ENCODE peak calls at places on chromosomes 5 and 9, in ten cellular contexts. R is IMR-90, V is left lung, D is body of pancreas, F is K562, T is hepatocyte, Q is ovary, N is OCI-LY7, X is tibial nerve, I is SJSA1. M is an unnamed sample. For H3K36me3 and H3K4me1, the result is how much of the 10 kb centered on the place peaks cover.

GRCh38 chr9:20753761-20754160 is 69.7 kb downstream of the FOCAD start:
- DNase-seq in R (peak), V (no peak), D (no peak), F (no peak), T (no peak), Q (no peak), N (no peak), X (no peak), I (no peak), M (no peak)

GRCh38 chr5:149360262-149360661 is 2.4 kb downstream of the PCYOX1L start:
- DNase-seq in R (no peak), V (no peak), D (no peak), F (no peak), T (no peak), Q (no peak), N (no peak), X (no peak), I (no peak), M (no peak)

GRCh38 chr5:132024117-132024435 is 12.6 kb upstream of the ACSL6 start:
- DNase-seq in R (no peak), V (no peak), D (no peak), F (no peak), T (no peak), Q (no peak), N (no peak), X (no peak), I (no peak), M (no peak)

GRCh38 chr5:9932770-9933169 is 302.6 kb upstream of the TAS2R1 start:
- DNase-seq in R (peak), V (no peak), D (no peak), F (no peak), T (no peak), Q (no peak), N (no peak), X (no peak), I (no peak), M (no peak)

GRCh38 chr5:112529525-112529924 is 110.4 kb upstream of the EPB41L4A start:
- DNase-seq in R (no peak), V (no peak), D (no peak), F (peak), T (no peak), Q (no peak), N (peak), X (no peak), I (no peak), M (no peak)

GRCh38 chr9:19642256-19642655 is 146.6 kb downstream of the SLC24A2 start:
- DNase-seq in R (no peak), V (no peak), D (no peak), F (no peak), T (no peak), Q (no peak), N (no peak), X (no peak), I (no peak), M (no peak)

GRCh38 chr9:801399-802071 is 40.0 kb upstream of the DMRT1 start:
- DNase-seq in R (peak), V (no peak), D (no peak), F (no peak), T (no peak), Q (no peak), N (no peak), X (no peak), I (no peak), M (no peak)

GRCh38 chr5:126865299-126865698 is 88.4 kb downstream of the LMNB1 start:
- DNase-seq in R (peak), V (no peak), D (no peak), F (no peak), T (no peak), Q (no peak), N (no peak), X (no peak), I (no peak), M (no peak)

GRCh38 chr5:42811591-42812392 is at the start of gene SELENOP:
- DNase-seq in R (no peak), V (no peak), D (peak), F (no peak), T (peak), Q (peak), N (no peak), X (peak), I (no peak), M (no peak)

GRCh38 chr5:92956886-92957285 is 624.1 kb downstream of the NR2F1-AS1 start:
- DNase-seq in R (no peak), V (no peak), D (no peak), F (no peak), T (no peak), Q (no peak), N (no peak), X (no peak), I (no peak), M (no peak)

GRCh38 chr9:99999797-100000196 is 93.3 kb downstream of the STX17 start:
- DNase-seq in R (no peak), V (no peak), D (no peak), F (no peak), T (no peak), Q (no peak), N (no peak), X (no peak), I (no peak), M (no peak)

GRCh38 chr9:25677301-25678146 is 720 bp downstream of the TUSC1 start:
- DNase-seq in R (peak), V (peak), D (peak), F (no peak), T (peak), Q (peak), N (no peak), X (peak), I (peak), M (peak)

GRCh38 chr9:90142580-90142979 is 500.0 kb downstream of the DIRAS2 start:
- DNase-seq in R (peak), V (no peak), D (peak), F (peak), T (peak), Q (no peak), N (peak), X (peak), I (peak), M (no peak)

GRCh38 chr9:123316053-123316718 is 39.8 kb upstream of the CRB2 start:
- DNase-seq in R (no peak), V (no peak), D (no peak), F (no peak), T (no peak), Q (no peak), N (peak), X (no peak), I (no peak), M (no peak)

GRCh38 chr9:121268598-121269029 is 652 bp downstream of the GSN start:
- DNase-seq in R (no peak), V (no peak), D (no peak), F (no peak), T (no peak), Q (no peak), N (peak), X (no peak), I (peak), M (no peak)

GRCh38 chr5:116291271-116291670 is 206.4 kb downstream of the COMMD10 start:
- DNase-seq in R (peak), V (no peak), D (no peak), F (no peak), T (no peak), Q (no peak), N (no peak), X (no peak), I (no peak), M (no peak)

GRCh38 chr5:65696892-65697291 is 25.0 kb downstream of the SGTB start:
- DNase-seq in R (peak), V (no peak), D (no peak), F (no peak), T (no peak), Q (no peak), N (no peak), X (no peak), I (no peak), M (no peak)

GRCh38 chr5:34708777-34709176 is 52.6 kb downstream of the RAI14 start:
- DNase-seq in R (no peak), V (no peak), D (no peak), F (no peak), T (no peak), Q (no peak), N (no peak), X (no peak), I (no peak), M (no peak)

GRCh38 chr9:33159058-33159759 is 7.9 kb downstream of the B4GALT1 start:
- DNase-seq in R (peak), V (peak), D (peak), F (no peak), T (peak), Q (peak), N (peak), X (peak), I (peak), M (peak)

GRCh38 chr9:122109035-122109813 is 16.1 kb upstream of the TTLL11 start:
- DNase-seq in R (no peak), V (no peak), D (no peak), F (no peak), T (no peak), Q (no peak), N (no peak), X (no peak), I (no peak), M (no peak)

GRCh38 chr5:137072376-137073174 is 426.6 kb downstream of the SPOCK1 start:
- DNase-seq in R (no peak), V (no peak), D (no peak), F (no peak), T (no peak), Q (no peak), N (peak), X (no peak), I (no peak), M (no peak)

GRCh38 chr9:38096238-38096805 is 27.3 kb upstream of the SHB start:
- DNase-seq in R (no peak), V (no peak), D (no peak), F (no peak), T (no peak), Q (no peak), N (no peak), X (no peak), I (no peak), M (no peak)

GRCh38 chr9:127837346-127837745 is 17.1 kb downstream of the ENG start:
- DNase-seq in R (no peak), V (no peak), D (no peak), F (no peak), T (no peak), Q (peak), N (no peak), X (no peak), I (no peak), M (no peak)
- H3K36me3 ChIP-seq in R (under half), V (under half), D (under half), F (under half), T (under half), Q (under half), N (under half), X (under half), I (under half), M (under half)

DNA sequence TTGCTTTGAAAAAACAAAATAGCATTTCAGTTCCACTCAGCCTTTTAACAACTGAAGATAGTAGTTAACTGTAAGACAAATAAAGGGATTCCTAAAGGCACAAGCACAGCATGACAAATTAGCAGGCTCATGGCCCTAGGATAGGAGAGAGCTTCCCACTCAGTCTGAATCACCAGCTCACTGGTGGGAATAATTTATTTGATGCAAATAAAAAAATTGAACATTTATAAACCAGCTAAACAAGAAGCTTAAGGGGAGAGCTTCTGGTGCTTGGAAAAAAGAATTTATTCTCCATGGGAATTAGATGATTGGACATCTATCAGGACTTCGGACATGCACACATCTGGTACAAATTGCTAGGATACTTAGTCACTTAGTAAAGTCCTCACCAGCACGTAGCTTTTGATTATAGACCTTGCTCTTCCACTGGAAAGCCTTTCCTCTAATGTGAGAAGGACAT is 294.1 kb upstream of the TNC start:
- DNase-seq in R (peak), V (no peak), D (no peak), F (no peak), T (no peak), Q (no peak), N (no peak), X (no peak), I (no peak), M (no peak)
- H3K4me1 ChIP-seq in R (under half), V (under half), D (under half), F (under half), T (under half), Q (under half), N (under half), X (under half), I (under half), M (under half)

GRCh38 chr5:96761618-96762017 is 46.1 kb downstream of the ERAP1 start:
- DNase-seq in R (peak), V (no peak), D (no peak), F (no peak), T (no peak), Q (no peak), N (no peak), X (no peak), I (no peak), M (no peak)
- H3K36me3 ChIP-seq in R (under half), V (under half), D (under half), F (half or more), T (under half), Q (under half), N (half or more), X (under half), I (half or more), M (half or more)

GRCh38 chr9:137311971-137312851 is 10.1 kb upstream of the NRARP start:
- DNase-seq in R (no peak), V (no peak), D (peak), F (peak), T (no peak), Q (no peak), N (no peak), X (no peak), I (no peak), M (peak)
- H3K4me1 ChIP-seq in R (under half), V (under half), D (half or more), F (half or more), T (half or more), Q (under half), N (under half), X (under half), I (under half), M (under half)

M was measured in lower lobe of right lung.